ENCODE peak calls at places on chromosomes 2 and 18, in ten cellular contexts. I, Y, R, U, Z, X, N, O, K and P are unnamed samples. For H3K36me3 and H3K4me1, the result is how much of the 10 kb centered on the place peaks cover.

GRCh38 chr18:34122724-34123334 is 101.9 kb downstream of the NOL4 start:
- DNase-seq in I (peak), Y (peak), R (no peak), U (no peak), Z (peak), X (no peak), N (no peak), O (peak), K (no peak), P (no peak)

GRCh38 chr2:66581461-66582363 is 146.8 kb downstream of the MEIS1 start:
- DNase-seq in I (peak), Y (peak), R (no peak), U (no peak), Z (peak), X (no peak), N (no peak), O (no peak), K (peak), P (no peak)

GRCh38 chr18:62877448-62878221 is 162.3 kb downstream of the PHLPP1 start:
- DNase-seq in I (peak), Y (peak), R (no peak), U (no peak), Z (no peak), X (no peak), N (no peak), O (no peak), K (no peak), P (no peak)

GRCh38 chr2:101614127-101614759 is 83.3 kb upstream of the MAP4K4 start:
- DNase-seq in I (no peak), Y (no peak), R (no peak), U (no peak), Z (no peak), X (no peak), N (no peak), O (no peak), K (no peak), P (no peak)

GRCh38 chr18:908631-909621 is 4.3 kb downstream of the ADCYAP1 start:
- DNase-seq in I (no peak), Y (peak), R (no peak), U (no peak), Z (no peak), X (no peak), N (no peak), O (no peak), K (peak), P (no peak)

GRCh38 chr18:61972389-61973264 is 79.8 kb upstream of the RNF152 start:
- DNase-seq in I (no peak), Y (peak), R (no peak), U (no peak), Z (no peak), X (no peak), N (no peak), O (no peak), K (no peak), P (no peak)

GRCh38 chr2:219125225-219125885 is 35.3 kb downstream of the NHEJ1 start:
- DNase-seq in I (peak), Y (no peak), R (peak), U (no peak), Z (no peak), X (no peak), N (peak), O (peak), K (peak), P (peak)

GRCh38 chr2:201883559-201883958 is 77.2 kb downstream of the CDK15 start:
- DNase-seq in I (no peak), Y (no peak), R (no peak), U (no peak), Z (no peak), X (no peak), N (no peak), O (no peak), K (no peak), P (no peak)

GRCh38 chr2:19021100-19021476 is 337.3 kb downstream of the OSR1 start:
- DNase-seq in I (peak), Y (peak), R (no peak), U (peak), Z (no peak), X (no peak), N (no peak), O (no peak), K (no peak), P (no peak)

GRCh38 chr18:22432672-22433137 is 15.0 kb upstream of the CTAGE1 start:
- DNase-seq in I (peak), Y (no peak), R (peak), U (peak), Z (peak), X (peak), N (no peak), O (peak), K (no peak), P (no peak)

DNA sequence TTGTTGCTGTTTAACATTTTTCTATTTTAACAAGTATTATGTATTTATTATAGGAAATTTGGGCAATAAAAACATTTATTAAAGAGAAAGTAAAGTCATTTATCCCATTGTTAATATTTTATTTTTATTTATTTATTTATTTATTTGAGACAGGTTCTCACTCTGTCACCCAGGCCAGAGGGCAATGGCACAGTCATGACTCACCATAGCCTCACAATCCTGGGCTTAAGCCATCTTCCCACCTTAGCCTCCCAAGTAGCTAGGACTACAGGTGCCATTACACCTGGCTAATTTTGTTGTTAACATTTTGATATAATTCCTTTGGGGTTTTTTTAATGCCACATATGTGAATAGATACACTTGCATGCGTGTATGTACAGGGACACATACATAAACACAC is 165.9 kb upstream of the STON1 start:
- DNase-seq in I (no peak), Y (no peak), R (no peak), U (peak), Z (no peak), X (no peak), N (no peak), O (no peak), K (no peak), P (no peak)
- H3K36me3 ChIP-seq in I (under half), Y (under half), R (under half), U (under half), Z (under half), X (under half), N (half or more), O (under half), K (under half), P (under half)

DNA sequence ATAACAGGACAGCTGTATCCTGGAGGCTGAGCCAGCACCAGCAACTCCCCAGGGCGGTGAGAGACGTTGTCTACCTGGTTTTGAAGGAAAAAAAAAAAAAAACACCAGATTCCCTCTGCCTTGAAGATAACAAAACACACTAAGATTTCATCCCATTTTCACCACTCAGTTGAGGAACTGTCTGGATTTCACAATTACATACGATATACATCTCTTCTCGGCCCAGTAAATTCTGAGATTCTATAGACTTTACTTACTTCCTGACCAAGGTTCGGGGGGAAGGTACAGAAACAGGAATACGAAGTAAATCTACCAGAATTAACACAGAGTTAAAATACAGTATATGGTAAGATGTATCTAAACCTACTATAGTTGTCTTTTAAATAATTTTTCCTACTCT is 8.4 kb downstream of the ZNF516 start:
- DNase-seq in I (no peak), Y (no peak), R (no peak), U (no peak), Z (no peak), X (no peak), N (no peak), O (no peak), K (no peak), P (no peak)
- H3K4me1 ChIP-seq in I (under half), Y (half or more), R (under half), U (under half), Z (under half), X (under half), N (under half), O (under half), K (half or more), P (under half)

DNA sequence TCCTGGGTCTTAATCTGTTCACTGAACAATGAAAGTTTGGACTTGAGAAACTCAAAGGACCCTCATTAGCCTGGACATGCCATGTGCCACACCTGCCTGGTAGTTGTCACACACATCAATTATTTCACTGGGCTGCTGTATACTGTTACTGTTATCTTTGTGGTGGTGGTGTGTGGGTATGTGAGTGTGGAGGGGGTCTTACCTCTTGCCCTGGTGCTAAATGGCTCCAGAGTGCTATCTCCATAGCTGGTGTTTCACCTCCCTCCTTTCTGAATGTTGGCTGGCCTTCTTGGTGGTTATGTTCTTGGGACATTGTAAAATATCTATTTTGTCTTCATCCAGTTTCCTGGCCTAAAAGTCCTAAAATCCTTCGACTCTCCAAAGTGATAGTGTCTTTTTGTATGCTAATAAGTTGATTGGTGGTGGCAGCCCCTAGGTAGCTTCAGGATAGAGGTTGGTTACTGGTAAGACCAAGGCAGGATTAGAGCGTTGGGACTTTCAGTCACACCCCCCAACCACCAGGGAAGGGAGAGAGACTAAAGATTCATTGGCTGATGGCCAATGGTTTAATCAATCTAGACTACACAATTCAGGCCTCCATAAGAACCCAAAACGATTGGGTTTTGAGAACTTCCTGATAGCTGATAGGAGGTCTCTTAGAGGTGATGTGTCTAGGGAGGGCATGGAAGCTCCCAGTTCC is 328.1 kb downstream of the MYCN start:
- DNase-seq in I (no peak), Y (no peak), R (no peak), U (no peak), Z (no peak), X (no peak), N (no peak), O (no peak), K (no peak), P (no peak)
- H3K36me3 ChIP-seq in I (under half), Y (under half), R (under half), U (under half), Z (under half), X (under half), N (under half), O (under half), K (under half), P (under half)

DNA sequence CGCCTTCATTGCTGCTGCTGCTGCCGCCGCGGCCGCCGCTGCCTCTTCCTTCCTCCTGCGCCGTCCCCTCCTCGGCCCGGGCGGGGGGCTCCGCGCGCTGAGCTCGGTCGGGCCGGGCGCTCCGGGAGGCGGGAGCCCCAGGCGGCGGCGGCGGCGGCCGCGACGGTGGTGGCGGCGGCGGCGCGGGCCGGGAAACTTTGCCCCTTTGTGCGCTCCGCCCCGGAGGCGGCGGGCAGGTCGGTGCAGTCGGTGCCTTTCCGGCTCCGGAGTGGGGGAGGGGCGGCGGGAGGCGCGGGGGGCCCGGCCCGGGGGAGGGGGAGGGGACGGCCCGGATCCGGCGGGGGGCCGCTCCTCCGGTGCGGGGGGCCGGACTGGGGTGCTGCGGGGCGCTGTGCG is 210 bp downstream of the TET3 start:
- DNase-seq in I (no peak), Y (peak), R (no peak), U (no peak), Z (peak), X (no peak), N (peak), O (peak), K (no peak), P (peak)
- H3K4me1 ChIP-seq in I (half or more), Y (under half), R (half or more), U (half or more), Z (half or more), X (under half), N (half or more), O (half or more), K (half or more), P (half or more)

DNA sequence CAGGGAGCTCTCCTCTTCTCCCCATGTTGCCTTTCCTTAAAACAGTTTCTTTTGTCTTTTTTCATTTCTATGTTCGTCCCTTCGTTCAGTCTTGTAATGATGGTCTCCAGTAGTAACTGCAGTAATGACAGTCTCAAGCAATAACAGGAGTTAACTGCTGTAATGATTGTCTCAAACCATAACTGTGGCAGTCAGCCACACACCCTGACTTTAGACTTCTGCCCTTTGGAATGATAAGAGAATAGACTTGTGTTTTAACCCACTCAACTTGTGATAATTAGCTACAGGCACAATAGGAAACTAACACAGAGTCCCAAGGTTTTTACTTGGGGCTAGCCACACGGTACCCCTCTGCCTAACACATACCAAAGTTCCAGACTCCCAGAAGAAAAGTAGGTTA is 12.1 kb downstream of the TMEM131 start:
- DNase-seq in I (no peak), Y (no peak), R (no peak), U (no peak), Z (no peak), X (no peak), N (no peak), O (no peak), K (no peak), P (no peak)
- H3K36me3 ChIP-seq in I (under half), Y (under half), R (under half), U (under half), Z (under half), X (under half), N (under half), O (under half), K (under half), P (under half)

GRCh38 chr2:240584486-240585031 is 2.0 kb upstream of the CAPN10 start:
- DNase-seq in I (peak), Y (peak), R (no peak), U (peak), Z (no peak), X (no peak), N (peak), O (no peak), K (no peak), P (no peak)

GRCh38 chr2:240583774-240584173 is 2.8 kb upstream of the CAPN10 start:
- DNase-seq in I (no peak), Y (no peak), R (no peak), U (no peak), Z (no peak), X (no peak), N (no peak), O (no peak), K (no peak), P (no peak)

GRCh38 chr2:240586198-240586918 is at the start of gene CAPN10:
- DNase-seq in I (peak), Y (peak), R (peak), U (peak), Z (peak), X (peak), N (peak), O (peak), K (peak), P (peak)

GRCh38 chr2:240585681-240586197 is 795 bp upstream of the CAPN10 start:
- DNase-seq in I (no peak), Y (peak), R (no peak), U (no peak), Z (no peak), X (no peak), N (peak), O (no peak), K (no peak), P (no peak)

GRCh38 chr2:240585101-240585500 is 1.4 kb upstream of the CAPN10 start:
- DNase-seq in I (no peak), Y (no peak), R (no peak), U (no peak), Z (no peak), X (no peak), N (peak), O (no peak), K (no peak), P (no peak)
- H3K4me1 ChIP-seq in I (under half), Y (under half), R (under half), U (half or more), Z (under half), X (under half), N (under half), O (under half), K (half or more), P (under half)

DNA sequence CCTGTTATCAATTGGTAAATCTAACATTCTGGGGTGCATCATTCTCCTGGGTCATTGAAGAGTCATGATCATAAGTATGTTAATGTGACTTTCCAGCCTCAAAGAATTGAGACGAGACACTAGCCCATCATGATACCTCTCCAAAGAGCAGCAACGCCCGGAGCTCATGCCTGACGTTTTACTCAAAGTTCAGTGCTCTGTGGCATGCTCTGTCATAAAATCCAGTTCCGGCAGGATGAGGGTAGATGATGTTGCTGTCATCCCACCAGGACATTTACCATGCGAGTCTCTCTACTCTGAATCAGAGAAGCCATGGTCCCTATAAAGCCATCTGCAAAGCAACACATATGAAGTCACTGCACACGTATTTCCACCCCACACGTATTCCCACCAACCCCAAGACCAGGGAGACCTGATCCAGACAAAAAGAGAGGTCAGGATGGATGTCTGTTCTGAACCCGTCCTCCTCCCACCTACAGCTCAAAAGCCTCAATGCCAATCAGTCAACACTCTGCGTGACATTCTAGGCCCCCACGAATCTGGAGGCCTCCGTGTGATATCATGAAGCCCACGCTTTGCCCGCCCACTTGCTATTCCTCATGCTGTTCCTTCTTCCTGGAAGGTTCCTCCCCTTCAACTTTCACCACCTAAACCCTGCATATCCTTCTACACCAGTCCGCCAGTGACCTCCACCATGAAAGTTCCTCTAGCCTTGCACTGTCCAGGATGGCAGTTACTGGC is 85.8 kb downstream of the DNMT3A start:
- DNase-seq in I (no peak), Y (no peak), R (no peak), U (peak), Z (no peak), X (no peak), N (no peak), O (no peak), K (no peak), P (no peak)
- H3K36me3 ChIP-seq in I (under half), Y (under half), R (under half), U (under half), Z (under half), X (under half), N (under half), O (under half), K (under half), P (under half)

DNA sequence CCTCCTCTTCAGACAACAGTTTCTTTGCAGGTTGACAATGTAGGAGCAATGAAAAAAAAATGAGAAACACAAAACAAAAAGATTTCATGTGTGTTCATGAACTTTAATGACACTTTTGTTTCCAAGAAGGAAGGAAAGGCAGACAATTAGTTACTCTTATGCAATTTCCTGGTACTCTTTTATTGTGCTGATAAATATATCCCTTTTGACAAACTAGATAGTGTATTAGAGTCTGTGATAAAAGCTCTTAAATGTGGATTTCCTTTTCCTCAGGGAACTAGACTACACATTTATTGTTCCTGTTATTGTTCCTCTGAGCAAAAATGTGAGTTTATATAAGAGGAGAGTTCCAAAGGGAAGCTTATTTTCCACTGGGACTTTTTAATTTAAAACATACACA is 188.7 kb upstream of the NRXN1 start:
- DNase-seq in I (peak), Y (no peak), R (no peak), U (no peak), Z (no peak), X (no peak), N (no peak), O (no peak), K (no peak), P (no peak)
- H3K4me1 ChIP-seq in I (under half), Y (under half), R (under half), U (under half), Z (under half), X (under half), N (under half), O (under half), K (under half), P (under half)